ENCODE peak calls at places on chromosomes 6 and 20, in seven cellular contexts. Z, Y, N, E, Q, A and G are unnamed samples.

GRCh38 chr6:138563650-138564049 is 64.4 kb upstream of the NHSL1 start:
- DNase-seq in Z (no peak), Y (no peak), N (no peak), E (no peak), Q (no peak), A (no peak), G (no peak)

GRCh38 chr6:6746334-6746969 is 157.9 kb downstream of the LY86 start:
- DNase-seq in Z (no peak), Y (no peak), N (no peak), E (no peak), Q (no peak), A (no peak), G (no peak)

GRCh38 chr6:34810936-34811632 is 19.2 kb downstream of the BLTP3A start:
- DNase-seq in Z (no peak), Y (peak), N (no peak), E (no peak), Q (no peak), A (peak), G (no peak)

GRCh38 chr6:166572370-166573261 is 13.9 kb downstream of the RAMACL start:
- DNase-seq in Z (no peak), Y (no peak), N (no peak), E (no peak), Q (peak), A (peak), G (no peak)

GRCh38 chr6:116278853-116279231 is 888 bp downstream of the TSPYL1 start:
- DNase-seq in Z (no peak), Y (no peak), N (no peak), E (peak), Q (no peak), A (no peak), G (no peak)

GRCh38 chr20:24676978-24677370 is 207.5 kb downstream of the SYNDIG1 start:
- DNase-seq in Z (no peak), Y (no peak), N (no peak), E (no peak), Q (no peak), A (no peak), G (no peak)

GRCh38 chr6:68343901-68344300 is 291.2 kb upstream of the ADGRB3 start:
- DNase-seq in Z (no peak), Y (no peak), N (no peak), E (no peak), Q (peak), A (peak), G (peak)

GRCh38 chr6:78607188-78607587 is 260.2 kb upstream of the IRAK1BP1 start:
- DNase-seq in Z (peak), Y (no peak), N (no peak), E (no peak), Q (no peak), A (peak), G (no peak)

GRCh38 chr6:151330130-151330715 is 61.1 kb downstream of the ZBTB2 start:
- DNase-seq in Z (no peak), Y (no peak), N (peak), E (no peak), Q (peak), A (peak), G (no peak)

GRCh38 chr6:187252-187840 is 104.9 kb upstream of the DUSP22 start:
- DNase-seq in Z (no peak), Y (no peak), N (no peak), E (no peak), Q (no peak), A (no peak), G (no peak)

GRCh38 chr20:59955131-59955796 is 3.0 kb upstream of the CDH26 start:
- DNase-seq in Z (no peak), Y (no peak), N (no peak), E (no peak), Q (no peak), A (no peak), G (no peak)

GRCh38 chr6:88705601-88706000 is 257.8 kb downstream of the RNGTT start:
- DNase-seq in Z (no peak), Y (no peak), N (no peak), E (no peak), Q (no peak), A (no peak), G (no peak)

GRCh38 chr6:91509711-91510110 is 922.8 kb upstream of the MAP3K7 start:
- DNase-seq in Z (no peak), Y (no peak), N (no peak), E (no peak), Q (peak), A (no peak), G (no peak)

GRCh38 chr6:22020299-22020998 is 276.4 kb downstream of the PRL start:
- DNase-seq in Z (no peak), Y (no peak), N (no peak), E (no peak), Q (no peak), A (no peak), G (no peak)

GRCh38 chr20:19921349-19921793 is 95.8 kb upstream of the NAA20 start:
- DNase-seq in Z (no peak), Y (no peak), N (no peak), E (no peak), Q (no peak), A (peak), G (no peak)

GRCh38 chr6:14466278-14466677 is 348.7 kb downstream of the CD83 start:
- DNase-seq in Z (no peak), Y (no peak), N (no peak), E (no peak), Q (no peak), A (peak), G (no peak)

GRCh38 chr6:164167873-164168405 is 753.4 kb downstream of the QKI start:
- DNase-seq in Z (no peak), Y (no peak), N (no peak), E (no peak), Q (no peak), A (no peak), G (no peak)

DNA sequence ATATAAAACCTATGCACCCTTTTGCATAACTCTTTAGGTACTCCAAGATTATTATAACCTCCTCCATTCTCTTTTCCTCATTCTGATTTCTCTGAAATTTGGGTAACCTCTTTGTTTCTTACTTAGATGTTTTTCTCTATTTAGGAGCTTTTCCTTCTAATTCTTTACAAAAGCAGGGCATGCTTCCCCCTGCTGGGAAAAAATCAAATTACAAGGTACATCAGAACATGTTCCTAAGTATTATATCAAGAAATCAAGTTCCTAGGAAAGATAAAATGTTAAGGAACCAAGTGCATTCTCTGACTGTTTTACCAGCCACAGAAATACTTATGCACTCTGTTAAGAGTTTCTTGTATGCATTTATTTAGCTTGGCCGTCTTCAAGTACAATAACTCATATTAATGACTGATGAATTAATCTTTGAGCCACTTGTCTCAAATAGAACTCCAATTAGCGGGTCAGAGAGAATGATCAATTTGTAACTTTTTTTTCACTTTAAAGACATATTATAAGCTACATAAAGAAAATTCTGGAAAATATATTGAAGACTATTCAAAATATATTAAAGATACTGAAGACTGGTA is 2.1 kb downstream of the KHDRBS2 start:
- DNase-seq in Z (no peak), Y (no peak), N (no peak), E (no peak), Q (peak), A (peak), G (no peak)
- H3K4me3 ChIP-seq in Z (no peak), Y (no peak), N (no peak), E (no peak), Q (no peak), A (no peak), G (no peak)

DNA sequence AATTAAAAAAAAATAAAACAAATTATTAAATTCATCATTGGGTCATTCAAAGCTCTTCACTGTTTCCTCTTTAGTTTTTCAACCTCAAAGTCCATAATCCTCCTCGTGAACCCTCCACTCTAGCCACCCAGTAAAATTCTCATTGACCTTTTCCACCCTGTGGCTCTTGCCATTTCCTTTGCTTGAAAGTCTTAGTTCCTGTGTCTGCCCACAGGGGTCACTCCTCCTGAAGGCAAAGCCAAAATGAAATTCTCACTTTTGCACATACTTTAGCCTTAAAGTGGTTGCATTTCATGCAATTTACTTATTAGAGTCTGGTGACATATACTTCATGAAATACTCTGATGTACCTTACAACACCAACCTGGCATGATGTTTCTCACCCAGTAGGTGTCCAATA is 263.7 kb downstream of the BMP2 start:
- DNase-seq in Z (no peak), Y (no peak), N (no peak), E (no peak), Q (no peak), A (no peak), G (no peak)
- TF ChIP-seq CTCF in Z (peak), Y (no peak), N (no peak), E (no peak), Q (peak), A (peak), G (peak)

DNA sequence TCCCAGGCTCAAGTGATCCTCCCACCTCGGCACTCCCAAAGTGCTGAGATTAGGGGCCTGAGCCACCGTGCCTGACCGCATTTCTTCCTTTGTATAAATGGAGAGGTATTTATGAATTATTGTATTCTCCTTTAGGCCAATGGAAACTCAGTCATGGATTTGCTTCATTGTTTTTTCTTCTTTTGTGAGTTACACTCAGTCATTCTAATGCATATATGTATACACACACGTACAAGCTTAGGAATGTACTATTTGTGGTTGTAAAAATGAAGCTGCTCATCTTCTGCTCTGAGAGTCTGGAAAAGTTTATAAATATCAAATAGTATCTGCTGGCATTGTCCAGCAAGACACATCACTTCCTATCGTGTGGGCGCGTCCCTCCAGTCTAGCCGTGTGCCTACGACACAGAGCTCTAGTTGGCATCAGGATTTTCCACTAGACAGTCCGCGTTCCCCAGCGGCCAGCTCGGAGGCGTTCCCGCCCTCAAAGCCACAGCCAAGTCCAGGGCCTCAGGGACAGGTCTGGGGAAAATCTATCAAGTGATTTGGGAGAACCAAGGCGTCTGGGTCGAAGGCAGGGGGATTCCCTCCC is 215.2 kb downstream of the NFATC2 start:
- DNase-seq in Z (no peak), Y (no peak), N (no peak), E (no peak), Q (peak), A (peak), G (no peak)
- H3K4me3 ChIP-seq in Z (no peak), Y (no peak), N (no peak), E (no peak), Q (no peak), A (no peak), G (no peak)

DNA sequence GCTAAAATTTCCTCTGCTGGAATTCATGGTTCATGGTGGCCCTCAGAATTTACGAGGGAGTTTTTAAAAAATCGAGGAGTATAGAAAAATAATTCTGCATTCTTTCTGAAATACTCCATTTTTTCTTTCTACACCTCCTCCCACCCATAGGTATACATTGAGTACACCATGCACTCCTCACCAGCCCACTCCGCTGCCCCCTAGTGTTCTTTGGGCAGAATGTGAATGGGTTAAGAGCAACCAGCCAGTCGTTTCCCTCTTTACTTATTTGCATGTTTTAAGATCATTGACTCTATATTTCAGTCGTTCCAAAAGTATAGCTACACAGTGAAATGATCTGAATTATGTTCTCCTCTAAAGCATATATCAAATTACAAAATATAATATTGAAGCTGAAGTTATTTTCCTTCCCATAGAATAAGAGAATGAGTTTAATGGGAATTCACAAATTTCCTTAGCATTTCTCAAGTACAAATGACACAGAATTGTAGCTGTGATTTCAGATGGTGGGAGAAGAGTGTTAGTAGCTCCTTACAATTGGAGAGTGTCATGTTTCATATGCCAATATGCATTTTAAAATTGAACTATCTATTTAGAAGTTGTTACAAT is 977.7 kb upstream of the SLC35B3 start:
- DNase-seq in Z (no peak), Y (peak), N (no peak), E (no peak), Q (no peak), A (no peak), G (no peak)
- TF ChIP-seq CTCF in Z (peak), Y (no peak), N (peak), E (no peak), Q (peak), A (peak), G (peak)